ENCODE peak calls at places on chromosomes 6 and 20, in seven cellular contexts. O is substantia nigra, A is brain microvascular endothelial cell, Q is heart right ventricle, X is hepatocyte, V is tibial artery, H is lower lobe of right lung. L is an unnamed sample.

GRCh38 chr6:1131285-1132079 is 180.4 kb upstream of the FOXQ1 start:
- DNase-seq in A (peak), V (no peak), Q (no peak), X (peak), O (no peak), H (no peak), L (no peak)

GRCh38 chr6:53530346-53530745 is 14.6 kb downstream of the GCLC start:
- DNase-seq in H (no peak), V (no peak), X (peak), O (no peak), A (peak), Q (no peak), L (no peak)

GRCh38 chr20:14957416-14957815 is 620.0 kb upstream of the FLRT3 start:
- DNase-seq in O (no peak), A (no peak), H (no peak), Q (no peak), V (no peak), X (no peak), L (no peak)

GRCh38 chr20:31675828-31676533 is 38.3 kb downstream of the COX4I2 start:
- DNase-seq in A (peak), X (no peak), V (no peak), H (no peak), Q (no peak), O (no peak), L (no peak)

GRCh38 chr6:106882601-106883518 is 91.7 kb downstream of the CD24 start:
- DNase-seq in A (no peak), V (no peak), Q (no peak), H (no peak), O (no peak), X (no peak), L (no peak)

GRCh38 chr20:55069951-55070350 is 594.6 kb downstream of the DOK5 start:
- DNase-seq in O (no peak), A (no peak), H (no peak), V (no peak), Q (no peak), X (no peak), L (no peak)

GRCh38 chr6:1386310-1386709 is 3.1 kb upstream of the FOXF2 start:
- DNase-seq in Q (no peak), A (no peak), V (no peak), X (no peak), O (no peak), H (no peak), L (no peak)

GRCh38 chr6:91566467-91566866 is 979.6 kb upstream of the MAP3K7 start:
- DNase-seq in X (no peak), H (no peak), V (no peak), O (no peak), A (no peak), Q (no peak), L (no peak)

GRCh38 chr6:3157151-3157933 is at the start of gene TUBB2A:
- DNase-seq in O (peak), V (peak), A (peak), X (peak), H (peak), Q (peak), L (peak)

DNA sequence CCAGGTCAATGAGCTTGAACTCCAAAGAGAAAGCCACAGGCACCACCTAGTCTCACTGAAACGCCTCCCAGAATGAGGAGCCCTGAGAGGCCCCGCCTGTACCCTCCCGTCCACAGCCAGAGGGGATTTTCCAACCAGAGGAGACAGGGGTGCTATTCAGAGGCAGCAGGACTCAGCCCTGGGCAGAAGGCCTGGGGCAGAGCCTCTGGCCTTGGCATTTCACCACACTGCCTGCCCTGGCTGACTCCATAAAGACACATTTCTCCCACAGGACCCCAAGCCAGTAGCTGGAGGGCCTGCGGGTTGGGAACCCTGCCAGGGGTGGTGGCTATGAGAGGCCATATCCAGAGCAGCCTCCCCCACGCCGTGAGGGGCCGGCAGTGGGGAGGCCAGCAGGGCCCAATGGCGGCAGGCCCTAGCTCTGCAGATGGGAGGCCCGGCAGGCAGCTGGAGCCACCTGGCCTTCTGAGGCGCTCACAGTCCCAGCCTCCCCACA is 159.3 kb downstream of the PREX1 start:
- DNase-seq in A (no peak), Q (no peak), X (no peak), V (no peak), O (no peak), H (no peak), L (peak)
- H3K27ac ChIP-seq in A (no peak), Q (no peak), X (no peak), V (peak), O (peak), H (no peak), L (peak)

GRCh38 chr6:52305948-52306767 is 21.6 kb upstream of the MCM3 start:
- DNase-seq in V (no peak), Q (no peak), X (no peak), H (no peak), O (no peak), A (no peak), L (no peak)
- H3K27ac ChIP-seq in V (no peak), Q (peak), X (peak), H (peak), O (peak), A (no peak), L (peak)

DNA sequence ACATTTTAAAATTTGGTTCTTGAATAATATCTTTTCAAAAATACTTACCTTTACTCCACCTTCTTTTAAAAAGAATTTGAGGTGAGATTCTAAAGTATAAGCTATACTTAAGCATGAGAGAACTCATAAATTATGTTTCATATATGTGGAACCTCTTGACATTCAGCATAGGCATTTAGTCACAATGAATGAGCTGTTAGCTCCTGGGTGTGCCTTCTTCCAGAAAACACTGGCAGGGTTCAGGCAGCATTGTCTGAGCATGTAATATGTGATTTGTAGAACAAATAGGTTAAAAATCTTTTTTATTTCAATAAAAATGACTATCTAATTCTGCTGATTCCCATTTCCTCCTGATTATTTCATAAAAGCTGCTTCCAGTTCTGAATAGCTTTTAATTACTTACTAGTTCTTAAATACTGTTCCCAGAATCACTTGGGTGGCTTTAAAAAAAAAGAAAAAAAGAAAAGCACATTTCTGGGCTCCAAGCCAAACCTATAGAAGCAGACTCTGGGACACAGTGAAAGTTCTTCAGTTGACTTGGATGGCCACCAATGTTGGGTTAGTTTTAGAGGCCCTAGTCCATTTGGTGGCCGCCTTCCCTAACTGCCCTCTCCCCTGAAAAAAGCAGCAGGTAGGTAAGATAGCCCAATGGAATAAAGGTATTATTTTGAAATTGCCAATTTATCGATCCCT is 20.2 kb downstream of the RNF8 start:
- DNase-seq in O (no peak), H (no peak), V (no peak), Q (no peak), A (no peak), X (no peak), L (no peak)
- H3K27ac ChIP-seq in O (no peak), H (no peak), V (no peak), Q (no peak), A (no peak), X (no peak), L (no peak)

DNA sequence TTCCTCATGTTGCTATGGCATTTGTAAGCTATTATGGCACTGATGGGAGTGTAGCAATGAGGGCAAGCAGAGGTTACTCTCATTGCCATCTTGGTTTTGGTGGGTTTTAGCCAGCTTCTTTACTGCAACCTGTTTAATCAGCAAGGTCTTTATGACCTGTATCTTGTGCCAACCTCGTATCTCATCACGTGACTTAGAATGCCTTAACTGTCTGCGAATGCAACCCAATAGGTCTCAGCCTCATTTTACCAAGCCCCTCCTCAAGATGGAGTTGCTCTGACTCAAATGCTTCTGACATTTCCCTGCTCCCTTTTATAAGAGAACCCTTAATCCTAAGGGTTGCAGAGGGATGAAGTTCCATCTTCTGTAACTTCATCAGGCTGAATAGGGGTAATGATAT is 280.2 kb upstream of the RGS17 start:
- DNase-seq in X (no peak), A (no peak), Q (no peak), O (no peak), H (no peak), V (no peak), L (no peak)
- H3K27ac ChIP-seq in X (no peak), A (no peak), Q (no peak), O (no peak), H (no peak), V (no peak), L (no peak)